ENCODE peak calls at places on chromosomes 2 and 18, in five cellular contexts. R is T-helper 1 cell, A is pulmonary artery endothelial cell, D is H54, Y is amygdala. X is an unnamed sample.

GRCh38 chr2:221428896-221429295 is 143.2 kb downstream of the EPHA4 start:
- DNase-seq in R (no peak), A (no peak), D (no peak), Y (no peak), X (no peak)

GRCh38 chr2:42901076-42901645 is 108.8 kb upstream of the HAAO start:
- DNase-seq in R (no peak), A (no peak), D (no peak), Y (no peak), X (peak; percentile 76)

GRCh38 chr2:24877646-24878045 is 42.4 kb downstream of the ADCY3 start:
- DNase-seq in R (no peak), A (no peak), D (no peak), Y (no peak), X (no peak)

GRCh38 chr2:70420005-70420580 is 118.2 kb upstream of the FAM136A start:
- DNase-seq in R (no peak), A (no peak), D (no peak), Y (no peak), X (no peak)

GRCh38 chr18:50183556-50183955 is 11.4 kb downstream of the MYO5B start:
- DNase-seq in R (no peak), A (no peak), D (no peak), Y (no peak), X (peak; percentile 86)

GRCh38 chr2:176650811-176651559 is 381.7 kb downstream of the MTX2 start:
- DNase-seq in R (no peak), A (no peak), D (no peak), Y (no peak), X (no peak)

GRCh38 chr2:205762883-205763282 is 80.6 kb downstream of the NRP2 start:
- DNase-seq in R (no peak), A (no peak), D (no peak), Y (no peak), X (no peak)

GRCh38 chr2:48845719-48846118 is 90.2 kb upstream of the LHCGR start:
- DNase-seq in R (no peak), A (no peak), D (no peak), Y (no peak), X (no peak)

GRCh38 chr2:216865658-216866057 is 5.8 kb upstream of the TNP1 start:
- DNase-seq in R (no peak), A (no peak), D (no peak), Y (no peak), X (no peak)

GRCh38 chr2:72367530-72368225 is 220.0 kb upstream of the CYP26B1 start:
- DNase-seq in R (no peak), A (no peak), D (peak; percentile 31), Y (no peak), X (peak; percentile 89)

X was measured in astrocyte of the hippocampus.